ENCODE peak calls at places on chromosomes 2 and 18, in five cellular contexts. M is GM12878, F is A549, K is IMR-90, N is K562. P is an unnamed sample.
A peak's percentile ranks its signal among the peaks of the same experiment; 100 is the strongest.

GRCh38 chr2:112784199-112785189 is at the start of gene IL1A:
- DNase-seq in M (no peak), F (peak; percentile 69), K (peak; percentile 77), N (peak; percentile 40), P (no peak)

GRCh38 chr2:1436369-1436768 is 23.1 kb downstream of the TPO start:
- DNase-seq in M (no peak), F (no peak), K (no peak), N (no peak), P (no peak)

GRCh38 chr18:3062798-3063563 is 50.0 kb upstream of the LPIN2 start:
- DNase-seq in M (no peak), F (peak; percentile 42), K (peak; percentile 15), N (peak; percentile 45), P (peak; percentile 63)

GRCh38 chr2:192243488-192243887 is 48.8 kb upstream of the TMEFF2 start:
- DNase-seq in M (no peak), F (no peak), K (peak; percentile 63), N (no peak), P (no peak)

GRCh38 chr18:68679531-68679930 is 35.4 kb downstream of the TMX3 start:
- DNase-seq in M (no peak), F (no peak), K (peak; percentile 56), N (no peak), P (no peak)

GRCh38 chr2:227154976-227155375 is 9.0 kb downstream of the COL4A4 start:
- DNase-seq in M (no peak), F (peak; percentile 44), K (peak; percentile 28), N (no peak), P (no peak)

GRCh38 chr2:39875182-39875913 is 96.3 kb upstream of the THUMPD2 start:
- DNase-seq in M (no peak), F (peak; percentile 86), K (peak; percentile 97), N (no peak), P (no peak)

GRCh38 chr2:191020742-191021381 is 6.9 kb upstream of the STAT1 start:
- DNase-seq in M (no peak), F (peak; percentile 67), K (peak; percentile 93), N (no peak), P (no peak)

GRCh38 chr2:231299267-231299666 is 96.2 kb upstream of the B3GNT7 start:
- DNase-seq in M (peak; percentile 42), F (no peak), K (no peak), N (no peak), P (no peak)

GRCh38 chr2:105781274-105781673 is 36.6 kb downstream of the NCK2 start:
- DNase-seq in M (no peak), F (no peak), K (no peak), N (no peak), P (no peak)

GRCh38 chr18:8431036-8431435 is 178.2 kb upstream of the RAB12 start:
- DNase-seq in M (no peak), F (no peak), K (no peak), N (no peak), P (no peak)

GRCh38 chr2:64602436-64602835 is 51.3 kb downstream of the SERTAD2 start:
- DNase-seq in M (no peak), F (no peak), K (no peak), N (no peak), P (no peak)

GRCh38 chr2:232951891-232952290 is 61.2 kb downstream of the NGEF start:
- DNase-seq in M (no peak), F (peak; percentile 31), K (no peak), N (no peak), P (no peak)

DNA sequence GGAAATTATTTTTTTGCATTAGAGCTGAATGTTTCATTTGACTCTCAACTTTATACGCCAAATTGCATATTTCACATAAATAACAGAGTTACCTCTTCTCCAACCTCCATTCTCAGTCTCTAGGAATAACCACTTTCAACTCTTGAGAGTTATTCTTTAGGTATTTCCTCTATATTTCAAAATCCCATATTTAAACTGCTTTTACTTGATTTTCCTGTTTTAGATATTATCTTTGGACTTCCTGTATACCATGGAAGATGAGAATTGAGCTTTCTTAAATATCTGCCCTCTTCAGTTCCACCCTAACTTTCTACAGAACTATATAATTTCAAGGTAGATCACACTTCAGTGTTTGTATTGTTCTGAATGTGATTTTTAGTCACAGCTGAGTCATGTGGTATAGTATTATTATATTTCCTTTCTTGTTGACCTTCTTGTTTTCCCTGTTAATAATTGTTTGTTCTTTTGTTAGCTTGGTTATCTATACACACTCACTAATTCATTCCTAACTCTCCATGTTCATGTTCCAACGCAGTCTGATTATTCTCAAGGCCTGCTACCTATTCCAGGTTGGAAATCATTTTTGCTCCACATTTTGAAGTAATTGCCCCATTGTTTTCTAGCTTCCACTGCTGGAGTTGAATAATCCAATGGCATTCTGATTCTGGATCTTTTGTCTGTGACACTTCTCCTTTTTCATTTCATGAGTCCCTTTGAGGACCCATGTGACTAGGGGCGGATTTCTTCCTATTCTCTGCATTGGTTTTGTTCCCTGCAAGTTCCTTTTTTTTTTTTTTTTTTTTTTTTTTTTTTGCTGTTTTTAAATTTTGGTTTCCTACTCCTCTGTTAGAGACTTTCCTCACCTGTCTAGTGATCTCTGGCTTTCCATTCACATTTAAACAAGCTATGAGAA is 156.8 kb upstream of the RBMS1 start:
- DNase-seq in M (no peak), F (no peak), K (no peak), N (no peak), P (no peak)
- TF ChIP-seq RCOR1 in M (no peak), F (no peak), K (no peak), N (no peak), P (no peak)

DNA sequence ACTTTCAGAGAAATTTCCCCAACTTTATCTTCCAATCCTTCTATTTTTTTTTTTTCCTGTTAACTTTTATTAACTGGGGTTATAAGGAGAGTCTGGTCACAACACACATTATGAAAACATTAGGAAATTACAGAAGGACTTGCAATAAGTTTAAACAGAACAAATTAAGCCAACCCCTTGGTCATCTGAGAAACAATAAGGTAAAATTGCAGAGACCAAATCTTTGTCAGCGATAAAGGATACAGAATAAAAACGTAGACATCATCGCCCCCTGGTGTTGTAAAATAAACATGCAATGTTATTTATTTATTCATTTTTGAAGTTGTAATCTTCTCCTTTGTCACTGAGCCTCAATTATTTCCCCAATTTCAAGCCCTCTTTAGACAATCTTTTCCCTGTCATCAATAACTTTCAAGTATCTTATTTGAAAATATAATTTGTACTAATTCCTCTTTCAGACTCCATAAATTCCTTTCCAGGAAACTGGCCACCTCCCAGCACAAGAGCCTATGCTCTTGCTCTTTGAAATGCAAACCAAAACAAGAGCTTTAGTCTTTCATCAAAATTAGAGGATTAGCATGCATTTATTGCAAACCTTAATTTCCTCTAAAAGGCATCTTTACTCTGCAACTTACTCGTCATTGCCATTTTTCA is 19.5 kb downstream of the G6PC2 start:
- DNase-seq in M (no peak), F (peak; percentile 41), K (peak; percentile 34), N (peak; percentile 40), P (peak; percentile 25)
- TF ChIP-seq RCOR1 in M (no peak), F (no peak), K (no peak), N (no peak), P (no peak)

GRCh38 chr18:75247601-75248421 is 37.2 kb downstream of the TSHZ1 start:
- DNase-seq in M (no peak), F (peak; percentile 7), K (peak; percentile 65), N (no peak), P (no peak)

GRCh38 chr18:75248426-75249191 is 38.0 kb downstream of the TSHZ1 start:
- DNase-seq in M (no peak), F (no peak), K (no peak), N (no peak), P (no peak)

GRCh38 chr18:75249672-75250470 is 39.3 kb downstream of the TSHZ1 start:
- DNase-seq in M (no peak), F (no peak), K (no peak), N (peak; percentile 6), P (no peak)

GRCh38 chr18:75250471-75250821 is 39.8 kb downstream of the TSHZ1 start:
- DNase-seq in M (no peak), F (no peak), K (no peak), N (no peak), P (no peak)

GRCh38 chr18:75249192-75249551 is 38.6 kb downstream of the TSHZ1 start:
- DNase-seq in M (no peak), F (no peak), K (no peak), N (no peak), P (no peak)
- TF ChIP-seq RCOR1 in M (no peak), F (no peak), K (no peak), N (no peak), P (no peak)

GRCh38 chr2:133157141-133157540 is 411.1 kb downstream of the NCKAP5 start:
- DNase-seq in M (no peak), F (no peak), K (peak; percentile 37), N (no peak), P (no peak)
- TF ChIP-seq RCOR1 in M (no peak), F (no peak), K (no peak), N (no peak), P (no peak)

GRCh38 chr2:86433137-86433536 is 8.0 kb upstream of the KDM3A start:
- DNase-seq in M (no peak), F (no peak), K (no peak), N (no peak), P (no peak)
- TF ChIP-seq RCOR1 in M (no peak), F (no peak), K (no peak), N (no peak), P (no peak)

DNA sequence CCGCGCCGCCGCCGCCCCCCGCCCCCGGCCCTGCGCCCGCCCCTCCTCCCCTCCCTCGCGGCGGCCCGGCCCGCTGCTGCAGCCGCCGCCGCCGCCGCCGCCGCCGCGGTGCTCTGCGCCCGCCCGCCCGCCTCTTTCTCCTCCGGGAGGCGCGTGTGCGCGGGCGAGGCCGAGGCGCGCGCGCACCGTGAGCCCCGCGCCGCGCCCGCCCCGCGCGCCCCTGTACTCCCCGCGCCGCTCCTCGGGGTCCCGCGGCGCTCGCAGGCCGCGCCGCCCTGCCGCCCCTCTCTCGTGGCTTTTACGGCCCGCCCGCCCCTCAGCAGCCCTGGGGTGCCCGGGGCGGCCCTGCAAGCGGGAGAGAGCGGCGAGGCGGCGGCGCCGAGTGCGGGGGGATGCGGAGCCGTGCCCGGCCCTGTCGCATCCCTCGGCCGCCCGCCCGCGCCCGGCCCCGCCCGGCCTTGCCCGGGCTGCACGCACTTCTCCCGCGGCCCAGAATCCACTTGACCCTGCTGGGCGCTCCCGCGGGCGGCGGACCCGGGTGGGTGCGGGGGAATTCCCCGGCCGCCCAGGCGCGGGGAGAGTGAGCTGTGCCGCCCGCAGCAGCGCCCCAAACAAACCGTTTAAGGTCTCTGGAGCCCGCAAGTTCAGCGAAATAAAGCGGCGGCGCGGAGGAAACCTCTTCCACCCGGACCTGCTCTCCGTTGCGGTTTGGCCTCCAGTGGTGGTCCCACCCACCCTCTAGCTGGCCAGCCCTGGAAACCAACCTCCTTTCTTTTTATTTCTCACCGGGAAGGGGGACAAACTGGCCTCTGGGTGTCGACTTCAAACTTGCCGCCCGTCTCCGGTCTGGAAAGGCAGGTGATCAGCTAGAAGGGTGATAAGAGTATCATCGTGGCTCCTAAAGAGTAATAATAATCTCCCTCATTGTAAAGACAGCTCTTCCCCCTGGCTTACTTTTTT is 37.4 kb downstream of the AFF3 start:
- DNase-seq in M (no peak), F (no peak), K (peak; percentile 11), N (peak; percentile 16), P (peak; percentile 90)
- TF ChIP-seq RCOR1 in M (no peak), F (no peak), K (no peak), N (no peak), P (no peak)